ENCODE peak calls at places on chromosome 21, in four cellular contexts. One of them, this sample, is unnamed.
A peak's percentile ranks its signal among the peaks of the same experiment; 100 is the strongest.

GRCh38 chr21:26191609-26192008 is 21.0 kb upstream of the APP start:
- DNase-seq in naive thymus-derived CD4-positive, alpha-beta T cell: no peak
- DNase-seq in heart right ventricle: no peak
- DNase-seq in GM23248: no peak
- DNase-seq in this sample: no peak

GRCh38 chr21:44261675-44262295 is at the start of gene DNMT3L:
- DNase-seq in heart right ventricle: no peak
- DNase-seq in naive thymus-derived CD4-positive, alpha-beta T cell: no peak
- DNase-seq in GM23248: no peak
- DNase-seq in this sample: no peak

GRCh38 chr21:31872072-31872451 is 758 bp upstream of the HUNK start:
- DNase-seq in GM23248: no peak
- DNase-seq in heart right ventricle: no peak
- DNase-seq in naive thymus-derived CD4-positive, alpha-beta T cell: no peak
- DNase-seq in this sample: no peak

GRCh38 chr21:25421327-25422028 is 185.8 kb downstream of the MRPL39 start:
- DNase-seq in GM23248: peak; percentile 65
- DNase-seq in naive thymus-derived CD4-positive, alpha-beta T cell: peak; percentile 50
- DNase-seq in heart right ventricle: no peak
- DNase-seq in this sample: peak; percentile 30

GRCh38 chr21:38628426-38628825 is 130.1 kb upstream of the ERG start:
- DNase-seq in naive thymus-derived CD4-positive, alpha-beta T cell: no peak
- DNase-seq in heart right ventricle: no peak
- DNase-seq in GM23248: no peak
- DNase-seq in this sample: no peak

GRCh38 chr21:17782051-17782450 is 37.1 kb downstream of the C21orf91 start:
- DNase-seq in GM23248: no peak
- DNase-seq in naive thymus-derived CD4-positive, alpha-beta T cell: peak; percentile 68
- DNase-seq in heart right ventricle: no peak
- DNase-seq in this sample: no peak

GRCh38 chr21:46443910-46444309 is 14.8 kb upstream of the DIP2A start:
- DNase-seq in heart right ventricle: peak; percentile 35
- DNase-seq in naive thymus-derived CD4-positive, alpha-beta T cell: no peak
- DNase-seq in GM23248: no peak
- DNase-seq in this sample: peak; percentile 8

GRCh38 chr21:39184050-39184980 is 1.1 kb upstream of the PSMG1 start:
- DNase-seq in naive thymus-derived CD4-positive, alpha-beta T cell: peak; percentile 16
- DNase-seq in heart right ventricle: no peak
- DNase-seq in GM23248: peak; percentile 38
- DNase-seq in this sample: peak; percentile 22

GRCh38 chr21:43279578-43279894 is 110.7 kb downstream of the CRYAA start:
- DNase-seq in naive thymus-derived CD4-positive, alpha-beta T cell: no peak
- DNase-seq in heart right ventricle: no peak
- DNase-seq in GM23248: no peak
- DNase-seq in this sample: no peak

GRCh38 chr21:29078884-29079765 is 5.7 kb upstream of the CCT8 start:
- DNase-seq in GM23248: no peak
- DNase-seq in heart right ventricle: no peak
- DNase-seq in naive thymus-derived CD4-positive, alpha-beta T cell: peak; percentile 45
- DNase-seq in this sample: peak; percentile 20

GRCh38 chr21:25878334-25878733 is 143.6 kb downstream of the GABPA start:
- DNase-seq in heart right ventricle: no peak
- DNase-seq in naive thymus-derived CD4-positive, alpha-beta T cell: no peak
- DNase-seq in GM23248: no peak
- DNase-seq in this sample: no peak

GRCh38 chr21:31875424-31876097 is 2.7 kb downstream of the HUNK start:
- DNase-seq in GM23248: peak; percentile 64
- DNase-seq in naive thymus-derived CD4-positive, alpha-beta T cell: no peak
- DNase-seq in heart right ventricle: no peak
- DNase-seq in this sample: no peak

GRCh38 chr21:39562791-39563770 is 49.7 kb upstream of the B3GALT5 start:
- DNase-seq in naive thymus-derived CD4-positive, alpha-beta T cell: no peak
- DNase-seq in GM23248: peak; percentile 1
- DNase-seq in heart right ventricle: no peak
- DNase-seq in this sample: no peak

GRCh38 chr21:21148009-21148408 is 149.8 kb downstream of the NCAM2 start:
- DNase-seq in naive thymus-derived CD4-positive, alpha-beta T cell: no peak
- DNase-seq in heart right ventricle: no peak
- DNase-seq in GM23248: no peak
- DNase-seq in this sample: no peak

GRCh38 chr21:21148514-21148913 is 150.3 kb downstream of the NCAM2 start:
- DNase-seq in heart right ventricle: no peak
- DNase-seq in GM23248: no peak
- DNase-seq in naive thymus-derived CD4-positive, alpha-beta T cell: no peak
- DNase-seq in this sample: no peak

GRCh38 chr21:21151231-21151630 is 153.0 kb downstream of the NCAM2 start:
- DNase-seq in GM23248: no peak
- DNase-seq in naive thymus-derived CD4-positive, alpha-beta T cell: no peak
- DNase-seq in heart right ventricle: no peak
- DNase-seq in this sample: no peak

GRCh38 chr21:21147374-21147745 is 149.2 kb downstream of the NCAM2 start:
- DNase-seq in GM23248: no peak
- DNase-seq in naive thymus-derived CD4-positive, alpha-beta T cell: no peak
- DNase-seq in heart right ventricle: no peak
- DNase-seq in this sample: no peak

DNA sequence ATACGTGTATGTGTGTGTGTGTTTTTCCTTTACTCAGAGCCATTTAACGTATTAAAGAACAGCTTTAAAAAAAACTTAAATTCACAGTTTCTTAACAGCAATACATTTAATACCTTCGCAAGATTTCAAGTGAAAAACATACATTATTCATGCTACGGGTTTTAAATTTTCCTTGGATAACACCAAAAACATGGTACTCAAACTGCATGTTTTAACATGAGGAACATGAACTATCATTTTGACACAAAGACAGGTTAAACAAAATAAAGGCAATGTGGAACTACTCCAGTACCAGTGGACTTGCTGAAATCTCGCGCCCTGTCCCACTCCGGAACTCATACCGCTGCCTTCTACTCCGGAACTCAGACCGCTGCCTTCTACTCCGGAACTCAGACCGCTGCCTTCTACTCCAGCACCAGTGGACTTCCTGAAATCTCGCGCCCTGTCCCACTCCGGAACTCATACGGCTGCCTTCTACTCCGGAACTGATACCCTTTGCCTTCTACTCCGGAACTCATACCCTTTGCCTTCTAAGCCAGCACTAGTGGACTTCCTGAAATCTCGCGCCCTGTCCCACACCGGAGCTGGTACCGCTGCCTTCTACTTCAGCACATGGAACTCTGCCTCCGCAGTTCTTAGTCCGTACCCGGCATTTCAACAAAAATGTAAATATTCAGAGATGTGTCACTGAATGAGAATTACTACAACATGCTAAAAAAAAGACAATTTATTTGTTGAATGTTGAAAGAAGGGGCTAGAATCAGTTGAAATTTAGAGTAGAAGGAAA is 148.6 kb downstream of the NCAM2 start:
- DNase-seq in GM23248: no peak
- DNase-seq in heart right ventricle: no peak
- DNase-seq in naive thymus-derived CD4-positive, alpha-beta T cell: no peak
- DNase-seq in this sample: no peak
- H3K4me3 ChIP-seq in GM23248: no peak overlapping the region
- H3K4me3 ChIP-seq in heart right ventricle: no peak overlapping the region
- H3K4me3 ChIP-seq in naive thymus-derived CD4-positive, alpha-beta T cell: no peak overlapping the region
- H3K4me3 ChIP-seq in this sample: no peak overlapping the region

GRCh38 chr21:15140321-15141019 is 75.7 kb upstream of the NRIP1 start:
- DNase-seq in heart right ventricle: no peak
- DNase-seq in naive thymus-derived CD4-positive, alpha-beta T cell: no peak
- DNase-seq in GM23248: no peak
- DNase-seq in this sample: no peak
- H3K4me3 ChIP-seq in heart right ventricle: no peak overlapping the region
- H3K4me3 ChIP-seq in naive thymus-derived CD4-positive, alpha-beta T cell: no peak overlapping the region
- H3K4me3 ChIP-seq in GM23248: no peak overlapping the region
- H3K4me3 ChIP-seq in this sample: no peak overlapping the region

GRCh38 chr21:45406801-45407628 is 2.0 kb downstream of the COL18A1 start:
- DNase-seq in GM23248: peak; percentile 10
- DNase-seq in heart right ventricle: peak; percentile 16
- DNase-seq in naive thymus-derived CD4-positive, alpha-beta T cell: no peak
- DNase-seq in this sample: no peak
- H3K4me3 ChIP-seq in GM23248: no peak overlapping the region
- H3K4me3 ChIP-seq in heart right ventricle: peak overlapping the region; percentile 69
- H3K4me3 ChIP-seq in naive thymus-derived CD4-positive, alpha-beta T cell: no peak overlapping the region
- H3K4me3 ChIP-seq in this sample: no peak overlapping the region

GRCh38 chr21:35198004-35198403 is 148.9 kb upstream of the RUNX1 start:
- DNase-seq in naive thymus-derived CD4-positive, alpha-beta T cell: no peak
- DNase-seq in heart right ventricle: no peak
- DNase-seq in GM23248: peak; percentile 96
- DNase-seq in this sample: peak; percentile 92
- H3K4me3 ChIP-seq in naive thymus-derived CD4-positive, alpha-beta T cell: no peak overlapping the region
- H3K4me3 ChIP-seq in heart right ventricle: no peak overlapping the region
- H3K4me3 ChIP-seq in GM23248: no peak overlapping the region
- H3K4me3 ChIP-seq in this sample: no peak overlapping the region

GRCh38 chr21:42002421-42002958 is 7.7 kb downstream of the ZBTB21 start:
- DNase-seq in naive thymus-derived CD4-positive, alpha-beta T cell: no peak
- DNase-seq in heart right ventricle: no peak
- DNase-seq in GM23248: peak; percentile 97
- DNase-seq in this sample: peak; percentile 90
- H3K4me3 ChIP-seq in naive thymus-derived CD4-positive, alpha-beta T cell: no peak overlapping the region
- H3K4me3 ChIP-seq in heart right ventricle: no peak overlapping the region
- H3K4me3 ChIP-seq in GM23248: peak overlapping the region; percentile 35
- H3K4me3 ChIP-seq in this sample: peak overlapping the region; percentile 7

This sample was measured in foreskin fibroblast.